ENCODE peak calls at places on chromosome 13, in ten cellular contexts. S is tibial artery; I is fibroblast of lung; E is T-helper 2 cell; A is fibroblast of gingiva; C is stimulated activated CD4-positive, alpha-beta T cell treated with anti-CD3 and anti-CD28 coated beads, Interleukin-1b, Interleukin-23, amount 100 ng/mL, for 1 hour; B is choroid plexus epithelial cell; O is COR-L47; U is neuronal stem cell; X is MV-4-11. Z is an unnamed sample.

GRCh38 chr13:41179593-41180250 is 14.6 kb downstream of the KBTBD7 start:
- DNase-seq in E (no peak), C (no peak), U (no peak), X (no peak), A (peak), O (no peak), S (no peak), B (peak), I (peak), Z (peak)

GRCh38 chr13:30787747-30788535 is 52.6 kb downstream of the ALOX5AP start:
- DNase-seq in A (no peak), B (no peak), E (no peak), I (no peak), O (no peak), U (no peak), C (no peak), S (no peak), X (no peak), Z (peak)

GRCh38 chr13:111409413-111409812 is 89.0 kb downstream of the TEX29 start:
- DNase-seq in O (peak), A (no peak), B (no peak), X (no peak), I (no peak), C (no peak), S (no peak), E (no peak), U (no peak), Z (no peak)

GRCh38 chr13:80955487-80955886 is 614.6 kb upstream of the SPRY2 start:
- DNase-seq in A (no peak), U (no peak), C (no peak), I (peak), S (no peak), E (no peak), B (peak), O (no peak), X (no peak), Z (peak)

GRCh38 chr13:60931858-60932546 is 483.6 kb downstream of the PCDH20 start:
- DNase-seq in S (no peak), X (no peak), E (no peak), U (no peak), A (no peak), O (no peak), C (no peak), I (no peak), B (no peak), Z (no peak)

GRCh38 chr13:102400619-102401125 is 1.2 kb downstream of the FGF14 start:
- DNase-seq in S (peak), A (peak), B (peak), I (peak), C (no peak), O (no peak), U (no peak), E (no peak), X (no peak), Z (peak)

GRCh38 chr13:51770160-51770559 is 33.8 kb downstream of the DHRS12 start:
- DNase-seq in B (no peak), C (no peak), U (no peak), A (no peak), S (no peak), X (no peak), E (no peak), I (no peak), O (no peak), Z (no peak)

GRCh38 chr13:47896111-47896510 is 105.0 kb downstream of the SUCLA2 start:
- DNase-seq in A (no peak), I (no peak), C (no peak), U (no peak), S (no peak), O (no peak), E (no peak), X (no peak), B (no peak), Z (no peak)

GRCh38 chr13:61110804-61111203 is 304.8 kb downstream of the PCDH20 start:
- DNase-seq in A (no peak), S (no peak), X (no peak), U (no peak), E (no peak), B (no peak), C (no peak), O (no peak), I (no peak), Z (no peak)

GRCh38 chr13:57932071-57932470 is 300.5 kb downstream of the PCDH17 start:
- DNase-seq in S (no peak), C (no peak), I (no peak), U (no peak), E (no peak), A (no peak), O (no peak), X (no peak), B (no peak), Z (no peak)

GRCh38 chr13:52879950-52880650 is 31.7 kb upstream of the PCDH8 start:
- DNase-seq in B (no peak), A (no peak), E (no peak), S (no peak), U (no peak), C (no peak), I (no peak), X (no peak), O (peak), Z (no peak)

GRCh38 chr13:71632721-71633120 is 234.3 kb downstream of the DACH1 start:
- DNase-seq in S (no peak), O (no peak), A (no peak), E (no peak), C (no peak), X (no peak), I (no peak), B (no peak), U (no peak), Z (no peak)

Z was measured in fibroblast of mammary gland.